ENCODE peak calls at places on chromosomes 6 and 20, in five cellular contexts. One of them, this sample, is unnamed.
A peak's percentile ranks its signal among the peaks of the same experiment; 100 is the strongest.

GRCh38 chr6:19705606-19706005 is 131.6 kb upstream of the ID4 start:
- DNase-seq in C1 segment of cervical spinal cord: no peak
- DNase-seq in iPS-NIHi11: no peak
- DNase-seq in Right ventricle myocardium inferior: no peak
- DNase-seq in neural progenitor cell: no peak
- DNase-seq in this sample: no peak

GRCh38 chr6:132456700-132457143 is 55.4 kb upstream of the MOXD1 start:
- DNase-seq in C1 segment of cervical spinal cord: no peak
- DNase-seq in iPS-NIHi11: peak; percentile 10
- DNase-seq in Right ventricle myocardium inferior: peak; percentile 68
- DNase-seq in neural progenitor cell: peak; percentile 27
- DNase-seq in this sample: no peak

GRCh38 chr6:15893556-15894253 is 230.9 kb upstream of the DTNBP1 start:
- DNase-seq in neural progenitor cell: peak; percentile 38
- DNase-seq in iPS-NIHi11: peak; percentile 47
- DNase-seq in C1 segment of cervical spinal cord: no peak
- DNase-seq in Right ventricle myocardium inferior: no peak
- DNase-seq in this sample: peak; percentile 27

GRCh38 chr6:154080434-154081189 is 41.6 kb downstream of the OPRM1 start:
- DNase-seq in Right ventricle myocardium inferior: no peak
- DNase-seq in neural progenitor cell: peak; percentile 15
- DNase-seq in iPS-NIHi11: no peak
- DNase-seq in C1 segment of cervical spinal cord: no peak
- DNase-seq in this sample: no peak

GRCh38 chr6:3549314-3549940 is 92.6 kb upstream of the SLC22A23 start:
- DNase-seq in C1 segment of cervical spinal cord: no peak
- DNase-seq in Right ventricle myocardium inferior: no peak
- DNase-seq in iPS-NIHi11: no peak
- DNase-seq in neural progenitor cell: no peak
- DNase-seq in this sample: no peak

GRCh38 chr6:159116343-159116742 is 52.9 kb upstream of the FNDC1 start:
- DNase-seq in iPS-NIHi11: no peak
- DNase-seq in C1 segment of cervical spinal cord: no peak
- DNase-seq in Right ventricle myocardium inferior: no peak
- DNase-seq in neural progenitor cell: no peak
- DNase-seq in this sample: no peak

GRCh38 chr6:27888576-27888975 is 23.6 kb downstream of the OR2B2 start:
- DNase-seq in Right ventricle myocardium inferior: no peak
- DNase-seq in neural progenitor cell: no peak
- DNase-seq in C1 segment of cervical spinal cord: no peak
- DNase-seq in iPS-NIHi11: peak; percentile 17
- DNase-seq in this sample: no peak

GRCh38 chr6:105374010-105374420 is 28.9 kb downstream of the PREP start:
- DNase-seq in C1 segment of cervical spinal cord: no peak
- DNase-seq in Right ventricle myocardium inferior: no peak
- DNase-seq in neural progenitor cell: no peak
- DNase-seq in iPS-NIHi11: no peak
- DNase-seq in this sample: no peak

GRCh38 chr20:33415948-33416347 is 14.6 kb upstream of the CDK5RAP1 start:
- DNase-seq in C1 segment of cervical spinal cord: peak; percentile 7
- DNase-seq in Right ventricle myocardium inferior: no peak
- DNase-seq in iPS-NIHi11: peak; percentile 73
- DNase-seq in neural progenitor cell: peak; percentile 67
- DNase-seq in this sample: peak; percentile 47

GRCh38 chr6:118697554-118697953 is 46.2 kb upstream of the CEP85L start:
- DNase-seq in C1 segment of cervical spinal cord: no peak
- DNase-seq in Right ventricle myocardium inferior: no peak
- DNase-seq in iPS-NIHi11: no peak
- DNase-seq in neural progenitor cell: no peak
- DNase-seq in this sample: no peak

GRCh38 chr6:89952696-89953095 is 58.4 kb downstream of the GJA10 start:
- DNase-seq in Right ventricle myocardium inferior: no peak
- DNase-seq in neural progenitor cell: no peak
- DNase-seq in C1 segment of cervical spinal cord: no peak
- DNase-seq in iPS-NIHi11: no peak
- DNase-seq in this sample: peak; percentile 92

GRCh38 chr6:160883999-160884398 is 107.6 kb upstream of the MAP3K4 start:
- DNase-seq in neural progenitor cell: no peak
- DNase-seq in Right ventricle myocardium inferior: no peak
- DNase-seq in C1 segment of cervical spinal cord: no peak
- DNase-seq in iPS-NIHi11: no peak
- DNase-seq in this sample: no peak

GRCh38 chr6:154569136-154569862 is 58.8 kb upstream of the CNKSR3 start:
- DNase-seq in C1 segment of cervical spinal cord: no peak
- DNase-seq in iPS-NIHi11: no peak
- DNase-seq in Right ventricle myocardium inferior: no peak
- DNase-seq in neural progenitor cell: no peak
- DNase-seq in this sample: peak; percentile 6

GRCh38 chr6:27078734-27079357 is 168.7 kb upstream of the PRSS16 start:
- DNase-seq in Right ventricle myocardium inferior: no peak
- DNase-seq in neural progenitor cell: peak; percentile 75
- DNase-seq in iPS-NIHi11: peak; percentile 69
- DNase-seq in C1 segment of cervical spinal cord: peak; percentile 14
- DNase-seq in this sample: peak; percentile 55

GRCh38 chr6:41529970-41530369 is 16.2 kb upstream of the FOXP4 start:
- DNase-seq in Right ventricle myocardium inferior: no peak
- DNase-seq in neural progenitor cell: no peak
- DNase-seq in C1 segment of cervical spinal cord: no peak
- DNase-seq in iPS-NIHi11: no peak
- DNase-seq in this sample: no peak

GRCh38 chr20:37516697-37517370 is 4.2 kb upstream of the NNAT start:
- DNase-seq in neural progenitor cell: no peak
- DNase-seq in Right ventricle myocardium inferior: no peak
- DNase-seq in C1 segment of cervical spinal cord: no peak
- DNase-seq in iPS-NIHi11: no peak
- DNase-seq in this sample: no peak

GRCh38 chr20:32922466-32922865 is 63.7 kb downstream of the EFCAB8 start:
- DNase-seq in Right ventricle myocardium inferior: no peak
- DNase-seq in C1 segment of cervical spinal cord: no peak
- DNase-seq in iPS-NIHi11: no peak
- DNase-seq in neural progenitor cell: no peak
- DNase-seq in this sample: no peak

GRCh38 chr6:75257661-75258060 is 14.1 kb upstream of the COX7A2 start:
- DNase-seq in iPS-NIHi11: no peak
- DNase-seq in neural progenitor cell: no peak
- DNase-seq in Right ventricle myocardium inferior: no peak
- DNase-seq in C1 segment of cervical spinal cord: no peak
- DNase-seq in this sample: no peak

GRCh38 chr20:57386762-57387161 is 4.4 kb upstream of the RBM38 start:
- DNase-seq in iPS-NIHi11: no peak
- DNase-seq in Right ventricle myocardium inferior: peak; percentile 25
- DNase-seq in neural progenitor cell: no peak
- DNase-seq in C1 segment of cervical spinal cord: no peak
- DNase-seq in this sample: no peak

GRCh38 chr20:58691773-58692578 is 624 bp upstream of the NPEPL1 start:
- DNase-seq in Right ventricle myocardium inferior: peak; percentile 90
- DNase-seq in iPS-NIHi11: no peak
- DNase-seq in neural progenitor cell: no peak
- DNase-seq in C1 segment of cervical spinal cord: peak; percentile 31
- DNase-seq in this sample: no peak

GRCh38 chr20:32116079-32116521 is 6.6 kb downstream of the TM9SF4 start:
- DNase-seq in iPS-NIHi11: no peak
- DNase-seq in Right ventricle myocardium inferior: no peak
- DNase-seq in C1 segment of cervical spinal cord: no peak
- DNase-seq in neural progenitor cell: no peak
- DNase-seq in this sample: no peak

GRCh38 chr6:105492706-105493673 is 90.1 kb upstream of the PREP start:
- DNase-seq in iPS-NIHi11: no peak
- DNase-seq in Right ventricle myocardium inferior: no peak
- DNase-seq in C1 segment of cervical spinal cord: no peak
- DNase-seq in neural progenitor cell: no peak
- DNase-seq in this sample: no peak

GRCh38 chr20:1617055-1617454 is 2.8 kb downstream of the SIRPB1 start:
- DNase-seq in C1 segment of cervical spinal cord: no peak
- DNase-seq in iPS-NIHi11: no peak
- DNase-seq in neural progenitor cell: no peak
- DNase-seq in Right ventricle myocardium inferior: no peak
- DNase-seq in this sample: no peak

GRCh38 chr6:41694815-41695536 is 40.4 kb downstream of the TFEB start:
- DNase-seq in neural progenitor cell: no peak
- DNase-seq in iPS-NIHi11: no peak
- DNase-seq in C1 segment of cervical spinal cord: no peak
- DNase-seq in Right ventricle myocardium inferior: no peak
- DNase-seq in this sample: no peak

GRCh38 chr20:10673176-10673830 is 496 bp downstream of the JAG1 start:
- DNase-seq in Right ventricle myocardium inferior: peak; percentile 80
- DNase-seq in neural progenitor cell: peak; percentile 87
- DNase-seq in C1 segment of cervical spinal cord: peak; percentile 16
- DNase-seq in iPS-NIHi11: peak; percentile 27
- DNase-seq in this sample: no peak

GRCh38 chr6:135936606-135937005 is 85.1 kb downstream of the PDE7B start:
- DNase-seq in Right ventricle myocardium inferior: no peak
- DNase-seq in iPS-NIHi11: no peak
- DNase-seq in neural progenitor cell: no peak
- DNase-seq in C1 segment of cervical spinal cord: no peak
- DNase-seq in this sample: peak; percentile 17

GRCh38 chr20:19974621-19975435 is 42.3 kb upstream of the NAA20 start:
- DNase-seq in Right ventricle myocardium inferior: peak; percentile 91
- DNase-seq in C1 segment of cervical spinal cord: peak; percentile 75
- DNase-seq in neural progenitor cell: no peak
- DNase-seq in iPS-NIHi11: peak; percentile 41
- DNase-seq in this sample: peak; percentile 86

GRCh38 chr6:157755032-157755751 is 67.9 kb upstream of the SNX9 start:
- DNase-seq in Right ventricle myocardium inferior: no peak
- DNase-seq in C1 segment of cervical spinal cord: no peak
- DNase-seq in neural progenitor cell: peak; percentile 9
- DNase-seq in iPS-NIHi11: no peak
- DNase-seq in this sample: no peak

GRCh38 chr6:42710316-42710715 is 12.1 kb downstream of the PRPH2 start:
- DNase-seq in neural progenitor cell: peak; percentile 74
- DNase-seq in iPS-NIHi11: peak; percentile 73
- DNase-seq in C1 segment of cervical spinal cord: no peak
- DNase-seq in Right ventricle myocardium inferior: no peak
- DNase-seq in this sample: no peak

GRCh38 chr6:113065606-113066005 is 718.5 kb downstream of the RFPL4B start:
- DNase-seq in C1 segment of cervical spinal cord: no peak
- DNase-seq in Right ventricle myocardium inferior: no peak
- DNase-seq in iPS-NIHi11: no peak
- DNase-seq in neural progenitor cell: peak; percentile 11
- DNase-seq in this sample: peak; percentile 4

GRCh38 chr20:8005575-8006366 is 13.8 kb downstream of the TMX4 start:
- DNase-seq in neural progenitor cell: no peak
- DNase-seq in C1 segment of cervical spinal cord: no peak
- DNase-seq in iPS-NIHi11: no peak
- DNase-seq in Right ventricle myocardium inferior: no peak
- DNase-seq in this sample: no peak

GRCh38 chr6:6007311-6008113 is 787 bp upstream of the NRN1 start:
- DNase-seq in iPS-NIHi11: peak; percentile 46
- DNase-seq in Right ventricle myocardium inferior: no peak
- DNase-seq in C1 segment of cervical spinal cord: peak; percentile 87
- DNase-seq in neural progenitor cell: peak; percentile 80
- DNase-seq in this sample: peak; percentile 39

GRCh38 chr20:9172908-9173307 is 104.0 kb downstream of the PLCB4 start:
- DNase-seq in Right ventricle myocardium inferior: no peak
- DNase-seq in iPS-NIHi11: no peak
- DNase-seq in C1 segment of cervical spinal cord: no peak
- DNase-seq in neural progenitor cell: no peak
- DNase-seq in this sample: peak; percentile 23

GRCh38 chr20:24694157-24694726 is 224.8 kb downstream of the SYNDIG1 start:
- DNase-seq in neural progenitor cell: no peak
- DNase-seq in Right ventricle myocardium inferior: no peak
- DNase-seq in iPS-NIHi11: no peak
- DNase-seq in C1 segment of cervical spinal cord: no peak
- DNase-seq in this sample: no peak

GRCh38 chr6:25070547-25071366 is 135.0 kb upstream of the RIPOR2 start:
- DNase-seq in C1 segment of cervical spinal cord: peak; percentile 25
- DNase-seq in iPS-NIHi11: peak; percentile 75
- DNase-seq in neural progenitor cell: peak; percentile 87
- DNase-seq in Right ventricle myocardium inferior: peak; percentile 76
- DNase-seq in this sample: peak; percentile 66

GRCh38 chr6:7646394-7646793 is 56.4 kb downstream of the SNRNP48 start:
- DNase-seq in Right ventricle myocardium inferior: no peak
- DNase-seq in C1 segment of cervical spinal cord: no peak
- DNase-seq in iPS-NIHi11: no peak
- DNase-seq in neural progenitor cell: no peak
- DNase-seq in this sample: no peak

GRCh38 chr6:24495516-24495847 is 713 bp downstream of the ALDH5A1 start:
- DNase-seq in neural progenitor cell: peak; percentile 57
- DNase-seq in Right ventricle myocardium inferior: peak; percentile 79
- DNase-seq in iPS-NIHi11: peak; percentile 68
- DNase-seq in C1 segment of cervical spinal cord: peak; percentile 46
- DNase-seq in this sample: no peak

GRCh38 chr6:106614592-106615301 is 14.6 kb downstream of the RTN4IP1 start:
- DNase-seq in iPS-NIHi11: peak; percentile 62
- DNase-seq in neural progenitor cell: no peak
- DNase-seq in C1 segment of cervical spinal cord: no peak
- DNase-seq in Right ventricle myocardium inferior: no peak
- DNase-seq in this sample: no peak

GRCh38 chr6:44074383-44075136 is 52.7 kb downstream of the MRPL14 start:
- DNase-seq in Right ventricle myocardium inferior: peak; percentile 88
- DNase-seq in iPS-NIHi11: peak; percentile 79
- DNase-seq in C1 segment of cervical spinal cord: no peak
- DNase-seq in neural progenitor cell: peak; percentile 88
- DNase-seq in this sample: peak; percentile 86

This sample was measured in H4.